ENCODE peak calls at places on chromosomes 6 and 20, in seven cellular contexts. M is DMS153, W is fibroblast of the aortic adventitia, H is AG08396, Y is NCI-H460, G is RKO, X is ACHN. F is an unnamed sample.

GRCh38 chr20:59670786-59671492 is 66.6 kb downstream of the PHACTR3 start:
- DNase-seq in M (no peak), W (no peak), H (no peak), Y (no peak), G (no peak), X (no peak), F (no peak)

GRCh38 chr20:3781153-3781910 is at the start of gene SPEF1:
- DNase-seq in M (peak), W (peak), H (peak), Y (peak), G (peak), X (peak), F (peak)

GRCh38 chr6:408599-409102 is 17.1 kb downstream of the IRF4 start:
- DNase-seq in M (no peak), W (peak), H (peak), Y (peak), G (peak), X (peak), F (no peak)

GRCh38 chr6:14625173-14625895 is 507.8 kb downstream of the CD83 start:
- DNase-seq in M (no peak), W (no peak), H (no peak), Y (no peak), G (no peak), X (no peak), F (no peak)

GRCh38 chr6:53647437-53648094 is 18.0 kb downstream of the KLHL31 start:
- DNase-seq in M (no peak), W (no peak), H (no peak), Y (no peak), G (no peak), X (no peak), F (no peak)

GRCh38 chr20:4956200-4956810 is 45.0 kb downstream of the SLC23A2 start:
- DNase-seq in M (no peak), W (peak), H (peak), Y (peak), G (peak), X (peak), F (no peak)

GRCh38 chr6:108635505-108636226 is 74.9 kb downstream of the FOXO3 start:
- DNase-seq in M (no peak), W (no peak), H (no peak), Y (no peak), G (no peak), X (no peak), F (no peak)

GRCh38 chr6:106631356-106631755 is 2.0 kb downstream of the QRSL1 start:
- DNase-seq in M (no peak), W (peak), H (no peak), Y (no peak), G (peak), X (no peak), F (no peak)

GRCh38 chr6:142846459-142846831 is 98.5 kb downstream of the HIVEP2 start:
- DNase-seq in M (no peak), W (peak), H (no peak), Y (no peak), G (peak), X (peak), F (no peak)

GRCh38 chr6:117142995-117143394 is 122.4 kb upstream of the VGLL2 start:
- DNase-seq in M (no peak), W (no peak), H (no peak), Y (no peak), G (no peak), X (no peak), F (no peak)

GRCh38 chr20:57716202-57716601 is 6.4 kb upstream of the PMEPA1 start:
- DNase-seq in M (no peak), W (peak), H (peak), Y (no peak), G (no peak), X (no peak), F (no peak)

GRCh38 chr20:41483553-41483930 is 116.9 kb upstream of the EMILIN3 start:
- DNase-seq in M (no peak), W (peak), H (peak), Y (no peak), G (no peak), X (no peak), F (no peak)